ENCODE peak calls at places on chromosome 21, in ten cellular contexts. R is NCI-H146, J is RPMI7951, H is progenitor cell of endocrine pancreas, L is epithelial cell of proximal tubule, Z is IMR-90, F is AG20443, U is HTR-8/SVneo, W is Panc1, M is GM13977. A is an unnamed sample.

GRCh38 chr21:31732891-31733520 is 1.1 kb upstream of the SCAF4 start:
- DNase-seq in F (peak; percentile 29), L (no peak), J (peak; percentile 29), W (no peak), M (no peak), R (peak; percentile 42), Z (peak; percentile 35), H (no peak), U (no peak), A (peak; percentile 50)

GRCh38 chr21:39527067-39527595 is 75.4 kb downstream of the SH3BGR start:
- DNase-seq in M (no peak), R (no peak), Z (no peak), U (no peak), F (no peak), W (no peak), H (no peak), J (no peak), L (no peak), A (no peak)

GRCh38 chr21:32585970-32586369 is 647 bp upstream of the TCP10L start:
- DNase-seq in W (no peak), J (no peak), Z (no peak), F (no peak), U (no peak), R (no peak), L (no peak), H (no peak), M (no peak), A (no peak)

GRCh38 chr21:46127239-46128105 is 27.9 kb downstream of the FTCD start:
- DNase-seq in W (no peak), U (no peak), F (no peak), R (no peak), H (no peak), J (no peak), M (no peak), L (no peak), Z (no peak), A (no peak)

GRCh38 chr21:16563795-16564194 is 834.0 kb downstream of the USP25 start:
- DNase-seq in L (peak; percentile 81), H (no peak), W (no peak), Z (no peak), M (no peak), J (no peak), U (peak; percentile 45), F (peak; percentile 47), R (no peak), A (peak; percentile 53)

GRCh38 chr21:35234725-35235124 is 185.6 kb upstream of the RUNX1 start:
- DNase-seq in H (no peak), U (no peak), F (peak; percentile 44), Z (no peak), W (no peak), L (no peak), J (peak; percentile 76), R (no peak), M (no peak), A (no peak)

GRCh38 chr21:43029785-43030184 is 45.9 kb downstream of the CBS start:
- DNase-seq in U (no peak), R (no peak), J (no peak), M (no peak), L (no peak), H (no peak), W (no peak), F (no peak), Z (no peak), A (no peak)

GRCh38 chr21:46060596-46061061 is 37.3 kb upstream of the COL6A2 start:
- DNase-seq in W (no peak), R (no peak), H (no peak), U (peak; percentile 72), L (peak; percentile 82), F (peak; percentile 90), Z (peak; percentile 100), M (no peak), J (peak; percentile 99), A (peak; percentile 99)

GRCh38 chr21:42558846-42559245 is 45.2 kb downstream of the SLC37A1 start:
- DNase-seq in H (no peak), F (no peak), Z (no peak), L (no peak), U (no peak), R (no peak), W (no peak), M (no peak), J (no peak), A (no peak)

GRCh38 chr21:37139154-37139553 is 66.1 kb downstream of the TTC3 start:
- DNase-seq in H (no peak), Z (no peak), L (no peak), J (no peak), W (no peak), R (no peak), F (no peak), U (no peak), M (no peak), A (peak; percentile 26)

GRCh38 chr21:46295996-46296752 is 10.0 kb downstream of the YBEY start:
- DNase-seq in F (peak; percentile 95), H (no peak), Z (peak; percentile 32), R (peak; percentile 88), L (no peak), U (no peak), W (no peak), J (peak; percentile 79), M (peak; percentile 80), A (peak; percentile 87)

GRCh38 chr21:33948096-33948950 is 32.7 kb upstream of the ATP5PO start:
- DNase-seq in M (peak; percentile 44), L (no peak), Z (peak; percentile 30), W (no peak), U (no peak), J (peak; percentile 79), F (peak; percentile 72), R (peak; percentile 34), H (peak; percentile 39), A (peak; percentile 41)

A was measured in EH.